ENCODE peak calls at places on chromosomes 11 and 22, in four cellular contexts. One of them, this sample, is unnamed.

GRCh38 chr11:65386307-65387081 is at the start of gene FRMD8:
- DNase-seq in AG08396: peak
- DNase-seq in smooth muscle cell of the brain vasculature: peak
- DNase-seq in RWPE1: peak
- DNase-seq in this sample: peak

GRCh38 chr11:100740440-100740839 is 53.4 kb downstream of the ARHGAP42 start:
- DNase-seq in smooth muscle cell of the brain vasculature: no peak
- DNase-seq in AG08396: no peak
- DNase-seq in RWPE1: no peak
- DNase-seq in this sample: no peak

GRCh38 chr11:47714554-47715081 is 551 bp downstream of the AGBL2 start:
- DNase-seq in RWPE1: peak
- DNase-seq in AG08396: peak
- DNase-seq in smooth muscle cell of the brain vasculature: no peak
- DNase-seq in this sample: no peak

GRCh38 chr11:75425422-75425821 is 7.6 kb downstream of the KLHL35 start:
- DNase-seq in smooth muscle cell of the brain vasculature: no peak
- DNase-seq in RWPE1: no peak
- DNase-seq in AG08396: no peak
- DNase-seq in this sample: no peak

GRCh38 chr22:45200862-45201511 is 37.3 kb downstream of the NUP50 start:
- DNase-seq in AG08396: peak
- DNase-seq in RWPE1: no peak
- DNase-seq in smooth muscle cell of the brain vasculature: peak
- DNase-seq in this sample: no peak

GRCh38 chr11:67422894-67423293 is 5.4 kb upstream of the RPS6KB2 start:
- DNase-seq in RWPE1: peak
- DNase-seq in AG08396: no peak
- DNase-seq in smooth muscle cell of the brain vasculature: no peak
- DNase-seq in this sample: no peak

GRCh38 chr11:92859290-92859689 is 110.2 kb upstream of the MTNR1B start:
- DNase-seq in RWPE1: no peak
- DNase-seq in AG08396: no peak
- DNase-seq in smooth muscle cell of the brain vasculature: no peak
- DNase-seq in this sample: no peak

GRCh38 chr11:6251990-6252473 is 7.6 kb upstream of the CCKBR start:
- DNase-seq in AG08396: no peak
- DNase-seq in RWPE1: no peak
- DNase-seq in smooth muscle cell of the brain vasculature: no peak
- DNase-seq in this sample: peak

GRCh38 chr11:77346906-77347603 is 45.6 kb upstream of the GDPD4 start:
- DNase-seq in AG08396: peak
- DNase-seq in RWPE1: no peak
- DNase-seq in smooth muscle cell of the brain vasculature: peak
- DNase-seq in this sample: no peak

GRCh38 chr22:47129902-47130301 is 367.5 kb downstream of the TBC1D22A start:
- DNase-seq in AG08396: no peak
- DNase-seq in smooth muscle cell of the brain vasculature: no peak
- DNase-seq in RWPE1: no peak
- DNase-seq in this sample: no peak

GRCh38 chr11:43685483-43685882 is 4.9 kb downstream of the HSD17B12 start:
- DNase-seq in smooth muscle cell of the brain vasculature: no peak
- DNase-seq in AG08396: peak
- DNase-seq in RWPE1: no peak
- DNase-seq in this sample: no peak

GRCh38 chr22:45496451-45496941 is 6.2 kb upstream of the FBLN1 start:
- DNase-seq in smooth muscle cell of the brain vasculature: no peak
- DNase-seq in AG08396: no peak
- DNase-seq in RWPE1: no peak
- DNase-seq in this sample: no peak

GRCh38 chr22:40247976-40248375 is 70.3 kb downstream of the TNRC6B start:
- DNase-seq in AG08396: no peak
- DNase-seq in smooth muscle cell of the brain vasculature: no peak
- DNase-seq in RWPE1: no peak
- DNase-seq in this sample: no peak

GRCh38 chr11:13222285-13222684 is 55.3 kb upstream of the BMAL1 start:
- DNase-seq in smooth muscle cell of the brain vasculature: no peak
- DNase-seq in RWPE1: no peak
- DNase-seq in AG08396: no peak
- DNase-seq in this sample: no peak

GRCh38 chr22:30649430-30650007 is 13.9 kb downstream of the SLC35E4 start:
- DNase-seq in AG08396: peak
- DNase-seq in smooth muscle cell of the brain vasculature: no peak
- DNase-seq in RWPE1: peak
- DNase-seq in this sample: no peak

GRCh38 chr11:60970369-60970774 is 1.1 kb upstream of the CD6 start:
- DNase-seq in AG08396: peak
- DNase-seq in RWPE1: peak
- DNase-seq in smooth muscle cell of the brain vasculature: no peak
- DNase-seq in this sample: peak

GRCh38 chr11:117273550-117274289 is 17.4 kb upstream of the BACE1-AS start:
- DNase-seq in RWPE1: peak
- DNase-seq in AG08396: peak
- DNase-seq in smooth muscle cell of the brain vasculature: peak
- DNase-seq in this sample: no peak

GRCh38 chr22:49368221-49368975 is 459.3 kb downstream of the BRD1 start:
- DNase-seq in RWPE1: no peak
- DNase-seq in smooth muscle cell of the brain vasculature: no peak
- DNase-seq in AG08396: no peak
- DNase-seq in this sample: no peak

GRCh38 chr11:65040520-65041205 is 347 bp upstream of the SAC3D1 start:
- DNase-seq in RWPE1: peak
- DNase-seq in smooth muscle cell of the brain vasculature: peak
- DNase-seq in AG08396: peak
- DNase-seq in this sample: peak

GRCh38 chr11:128584253-128584652 is 3.1 kb downstream of the ETS1 start:
- DNase-seq in smooth muscle cell of the brain vasculature: no peak
- DNase-seq in AG08396: no peak
- DNase-seq in RWPE1: no peak
- DNase-seq in this sample: no peak

GRCh38 chr22:17828502-17829080 is 54.3 kb upstream of the BID start:
- DNase-seq in RWPE1: no peak
- DNase-seq in AG08396: no peak
- DNase-seq in smooth muscle cell of the brain vasculature: no peak
- DNase-seq in this sample: no peak

GRCh38 chr11:121625784-121626506 is 173.2 kb upstream of the SORL1-AS1 start:
- DNase-seq in RWPE1: no peak
- DNase-seq in AG08396: no peak
- DNase-seq in smooth muscle cell of the brain vasculature: peak
- DNase-seq in this sample: no peak

GRCh38 chr22:26471522-26471921 is 12.1 kb downstream of the HPS4 start:
- DNase-seq in RWPE1: peak
- DNase-seq in AG08396: peak
- DNase-seq in smooth muscle cell of the brain vasculature: peak
- DNase-seq in this sample: no peak

GRCh38 chr11:19093976-19094375 is 23.0 kb upstream of the ZDHHC13 start:
- DNase-seq in smooth muscle cell of the brain vasculature: no peak
- DNase-seq in RWPE1: peak
- DNase-seq in AG08396: no peak
- DNase-seq in this sample: no peak

GRCh38 chr11:131300304-131300703 is 70.1 kb upstream of the NTM start:
- DNase-seq in RWPE1: no peak
- DNase-seq in smooth muscle cell of the brain vasculature: no peak
- DNase-seq in AG08396: no peak
- DNase-seq in this sample: no peak

GRCh38 chr11:15258433-15259350 is 144.0 kb downstream of the INSC start:
- DNase-seq in smooth muscle cell of the brain vasculature: no peak
- DNase-seq in RWPE1: peak
- DNase-seq in AG08396: peak
- DNase-seq in this sample: no peak

GRCh38 chr11:64687641-64688533 is 35.1 kb downstream of the NRXN2 start:
- DNase-seq in AG08396: no peak
- DNase-seq in RWPE1: no peak
- DNase-seq in smooth muscle cell of the brain vasculature: no peak
- DNase-seq in this sample: no peak

GRCh38 chr22:43142881-43143562 is at the start of gene MCAT:
- DNase-seq in smooth muscle cell of the brain vasculature: peak
- DNase-seq in RWPE1: peak
- DNase-seq in AG08396: peak
- DNase-seq in this sample: peak

GRCh38 chr22:45503816-45504702 is 1.4 kb downstream of the FBLN1 start:
- DNase-seq in AG08396: peak
- DNase-seq in smooth muscle cell of the brain vasculature: no peak
- DNase-seq in RWPE1: no peak
- DNase-seq in this sample: no peak

GRCh38 chr22:27139935-27140493 is 482.6 kb downstream of the MIAT start:
- DNase-seq in RWPE1: peak
- DNase-seq in AG08396: peak
- DNase-seq in smooth muscle cell of the brain vasculature: peak
- DNase-seq in this sample: no peak

GRCh38 chr11:1226226-1226961 is 3.5 kb downstream of the MUC5B start:
- DNase-seq in smooth muscle cell of the brain vasculature: no peak
- DNase-seq in RWPE1: no peak
- DNase-seq in AG08396: no peak
- DNase-seq in this sample: no peak